ENCODE peak calls at places on chromosome 14, in nine cellular contexts. One of them, this sample, is unnamed.
A peak's percentile ranks its signal among the peaks of the same experiment; 100 is the strongest.

GRCh38 chr14:99879401-99880295 is 86.4 kb downstream of the EML1 start:
- DNase-seq in OCI-LY7: no peak
- DNase-seq in cardiac muscle cell: no peak
- DNase-seq in mucosa of descending colon: no peak
- DNase-seq in foreskin fibroblast: peak; percentile 70
- DNase-seq in pancreas: no peak
- DNase-seq in vagina: no peak
- DNase-seq in AG09309: peak; percentile 85
- DNase-seq in cardiac fibroblast: peak; percentile 70
- DNase-seq in this sample: no peak

GRCh38 chr14:63800651-63801385 is 52.0 kb upstream of the SYNE2 start:
- DNase-seq in OCI-LY7: no peak
- DNase-seq in AG09309: no peak
- DNase-seq in cardiac muscle cell: no peak
- DNase-seq in cardiac fibroblast: no peak
- DNase-seq in foreskin fibroblast: no peak
- DNase-seq in pancreas: no peak
- DNase-seq in vagina: no peak
- DNase-seq in mucosa of descending colon: no peak
- DNase-seq in this sample: no peak

GRCh38 chr14:49250109-49250508 is 336.1 kb downstream of the RPS29 start:
- DNase-seq in mucosa of descending colon: no peak
- DNase-seq in vagina: no peak
- DNase-seq in cardiac muscle cell: no peak
- DNase-seq in pancreas: no peak
- DNase-seq in AG09309: no peak
- DNase-seq in OCI-LY7: no peak
- DNase-seq in foreskin fibroblast: no peak
- DNase-seq in cardiac fibroblast: peak; percentile 6
- DNase-seq in this sample: no peak

GRCh38 chr14:61121293-61121897 is 140.3 kb downstream of the SLC38A6 start:
- DNase-seq in foreskin fibroblast: peak; percentile 39
- DNase-seq in cardiac muscle cell: no peak
- DNase-seq in mucosa of descending colon: no peak
- DNase-seq in cardiac fibroblast: peak; percentile 60
- DNase-seq in AG09309: no peak
- DNase-seq in OCI-LY7: no peak
- DNase-seq in vagina: no peak
- DNase-seq in pancreas: no peak
- DNase-seq in this sample: no peak

GRCh38 chr14:49194067-49194466 is 392.1 kb downstream of the RPS29 start:
- DNase-seq in vagina: no peak
- DNase-seq in foreskin fibroblast: no peak
- DNase-seq in pancreas: no peak
- DNase-seq in OCI-LY7: no peak
- DNase-seq in cardiac fibroblast: no peak
- DNase-seq in AG09309: no peak
- DNase-seq in mucosa of descending colon: no peak
- DNase-seq in cardiac muscle cell: no peak
- DNase-seq in this sample: no peak

GRCh38 chr14:54652188-54652889 is 85.4 kb downstream of the SAMD4A start:
- DNase-seq in AG09309: peak; percentile 99
- DNase-seq in pancreas: peak; percentile 47
- DNase-seq in cardiac fibroblast: peak; percentile 99
- DNase-seq in mucosa of descending colon: peak; percentile 48
- DNase-seq in vagina: peak; percentile 95
- DNase-seq in OCI-LY7: no peak
- DNase-seq in cardiac muscle cell: peak; percentile 77
- DNase-seq in foreskin fibroblast: peak; percentile 98
- DNase-seq in this sample: no peak

GRCh38 chr14:98742001-98742400 is 530.0 kb downstream of the BCL11B start:
- DNase-seq in foreskin fibroblast: no peak
- DNase-seq in AG09309: no peak
- DNase-seq in mucosa of descending colon: no peak
- DNase-seq in pancreas: no peak
- DNase-seq in cardiac fibroblast: no peak
- DNase-seq in vagina: peak; percentile 37
- DNase-seq in cardiac muscle cell: no peak
- DNase-seq in OCI-LY7: no peak
- DNase-seq in this sample: no peak

GRCh38 chr14:93369393-93370266 is 22.6 kb downstream of the COX8C start:
- DNase-seq in cardiac fibroblast: no peak
- DNase-seq in mucosa of descending colon: peak; percentile 22
- DNase-seq in cardiac muscle cell: no peak
- DNase-seq in pancreas: no peak
- DNase-seq in AG09309: no peak
- DNase-seq in vagina: no peak
- DNase-seq in foreskin fibroblast: no peak
- DNase-seq in OCI-LY7: peak; percentile 34
- DNase-seq in this sample: no peak

GRCh38 chr14:74571901-74572828 is 39.9 kb downstream of the LTBP2 start:
- DNase-seq in AG09309: peak; percentile 100
- DNase-seq in OCI-LY7: no peak
- DNase-seq in mucosa of descending colon: no peak
- DNase-seq in pancreas: no peak
- DNase-seq in vagina: no peak
- DNase-seq in cardiac fibroblast: peak; percentile 97
- DNase-seq in cardiac muscle cell: no peak
- DNase-seq in foreskin fibroblast: peak; percentile 97
- DNase-seq in this sample: peak; percentile 40

GRCh38 chr14:94633116-94633515 is 20.9 kb downstream of the SERPINA3 start:
- DNase-seq in OCI-LY7: no peak
- DNase-seq in foreskin fibroblast: no peak
- DNase-seq in pancreas: no peak
- DNase-seq in AG09309: no peak
- DNase-seq in vagina: no peak
- DNase-seq in mucosa of descending colon: no peak
- DNase-seq in cardiac fibroblast: no peak
- DNase-seq in cardiac muscle cell: no peak
- DNase-seq in this sample: no peak

GRCh38 chr14:35506927-35507326 is 27.0 kb upstream of the INSM2 start:
- DNase-seq in vagina: no peak
- DNase-seq in pancreas: no peak
- DNase-seq in AG09309: no peak
- DNase-seq in OCI-LY7: no peak
- DNase-seq in cardiac fibroblast: peak; percentile 3
- DNase-seq in foreskin fibroblast: peak; percentile 14
- DNase-seq in cardiac muscle cell: no peak
- DNase-seq in mucosa of descending colon: no peak
- DNase-seq in this sample: no peak

DNA sequence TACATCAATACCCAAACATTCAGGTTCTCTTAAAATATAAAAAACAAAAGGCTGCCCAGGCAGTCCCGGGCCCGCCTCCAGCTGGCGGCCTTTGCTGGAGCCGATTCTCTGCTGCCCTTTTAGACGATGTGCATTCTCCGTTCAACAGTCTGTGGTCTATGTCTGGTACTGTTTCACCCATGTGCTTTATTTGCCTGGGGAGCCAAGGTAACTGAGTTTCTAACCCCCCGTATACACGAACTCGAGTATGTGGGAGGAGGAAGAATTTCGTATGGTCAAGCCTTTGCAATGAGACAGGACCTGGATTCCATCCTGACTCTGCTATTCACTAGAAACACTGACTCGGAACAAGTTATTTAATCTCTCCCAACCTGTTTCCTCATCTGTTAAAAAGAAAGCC is 54.1 kb upstream of the GPR68 start:
- DNase-seq in pancreas: no peak
- DNase-seq in AG09309: no peak
- DNase-seq in foreskin fibroblast: no peak
- DNase-seq in OCI-LY7: no peak
- DNase-seq in cardiac muscle cell: no peak
- DNase-seq in vagina: no peak
- DNase-seq in cardiac fibroblast: no peak
- DNase-seq in mucosa of descending colon: no peak
- DNase-seq in this sample: no peak
- TF ChIP-seq CTCF in pancreas: no peak
- TF ChIP-seq CTCF in AG09309: no peak
- TF ChIP-seq CTCF in foreskin fibroblast: no peak
- TF ChIP-seq CTCF in OCI-LY7: no peak
- TF ChIP-seq CTCF in cardiac muscle cell: no peak
- TF ChIP-seq CTCF in vagina: no peak
- TF ChIP-seq CTCF in cardiac fibroblast: no peak
- TF ChIP-seq CTCF in mucosa of descending colon: no peak
- TF ChIP-seq CTCF in this sample: no peak

GRCh38 chr14:31420319-31421081 is at the start of gene HEATR5A:
- DNase-seq in OCI-LY7: peak; percentile 95
- DNase-seq in AG09309: peak; percentile 84
- DNase-seq in vagina: peak; percentile 93
- DNase-seq in pancreas: peak; percentile 97
- DNase-seq in cardiac muscle cell: peak; percentile 97
- DNase-seq in foreskin fibroblast: peak; percentile 97
- DNase-seq in mucosa of descending colon: peak; percentile 97
- DNase-seq in cardiac fibroblast: peak; percentile 98
- DNase-seq in this sample: peak; percentile 92
- TF ChIP-seq CTCF in OCI-LY7: peak; percentile 54
- TF ChIP-seq CTCF in AG09309: peak; percentile 16
- TF ChIP-seq CTCF in vagina: no peak
- TF ChIP-seq CTCF in pancreas: no peak
- TF ChIP-seq CTCF in cardiac muscle cell: peak; percentile 25
- TF ChIP-seq CTCF in foreskin fibroblast: no peak
- TF ChIP-seq CTCF in mucosa of descending colon: peak; percentile 26
- TF ChIP-seq CTCF in cardiac fibroblast: no peak
- TF ChIP-seq CTCF in this sample: no peak

GRCh38 chr14:26398616-26399015 is 199.2 kb downstream of the NOVA1 start:
- DNase-seq in foreskin fibroblast: no peak
- DNase-seq in OCI-LY7: no peak
- DNase-seq in AG09309: no peak
- DNase-seq in cardiac fibroblast: peak; percentile 37
- DNase-seq in mucosa of descending colon: no peak
- DNase-seq in vagina: no peak
- DNase-seq in cardiac muscle cell: no peak
- DNase-seq in pancreas: no peak
- DNase-seq in this sample: no peak

GRCh38 chr14:26392498-26392897 is 205.3 kb downstream of the NOVA1 start:
- DNase-seq in foreskin fibroblast: no peak
- DNase-seq in cardiac muscle cell: no peak
- DNase-seq in cardiac fibroblast: no peak
- DNase-seq in AG09309: no peak
- DNase-seq in mucosa of descending colon: no peak
- DNase-seq in vagina: no peak
- DNase-seq in pancreas: no peak
- DNase-seq in OCI-LY7: no peak
- DNase-seq in this sample: no peak

GRCh38 chr14:26395726-26396125 is 202.1 kb downstream of the NOVA1 start:
- DNase-seq in vagina: no peak
- DNase-seq in OCI-LY7: no peak
- DNase-seq in mucosa of descending colon: no peak
- DNase-seq in pancreas: no peak
- DNase-seq in cardiac fibroblast: no peak
- DNase-seq in AG09309: no peak
- DNase-seq in cardiac muscle cell: no peak
- DNase-seq in foreskin fibroblast: no peak
- DNase-seq in this sample: no peak

GRCh38 chr14:26389646-26390508 is 208.0 kb downstream of the NOVA1 start:
- DNase-seq in mucosa of descending colon: no peak
- DNase-seq in foreskin fibroblast: peak; percentile 2
- DNase-seq in cardiac fibroblast: peak; percentile 82
- DNase-seq in vagina: no peak
- DNase-seq in cardiac muscle cell: no peak
- DNase-seq in OCI-LY7: no peak
- DNase-seq in pancreas: no peak
- DNase-seq in AG09309: no peak
- DNase-seq in this sample: no peak

DNA sequence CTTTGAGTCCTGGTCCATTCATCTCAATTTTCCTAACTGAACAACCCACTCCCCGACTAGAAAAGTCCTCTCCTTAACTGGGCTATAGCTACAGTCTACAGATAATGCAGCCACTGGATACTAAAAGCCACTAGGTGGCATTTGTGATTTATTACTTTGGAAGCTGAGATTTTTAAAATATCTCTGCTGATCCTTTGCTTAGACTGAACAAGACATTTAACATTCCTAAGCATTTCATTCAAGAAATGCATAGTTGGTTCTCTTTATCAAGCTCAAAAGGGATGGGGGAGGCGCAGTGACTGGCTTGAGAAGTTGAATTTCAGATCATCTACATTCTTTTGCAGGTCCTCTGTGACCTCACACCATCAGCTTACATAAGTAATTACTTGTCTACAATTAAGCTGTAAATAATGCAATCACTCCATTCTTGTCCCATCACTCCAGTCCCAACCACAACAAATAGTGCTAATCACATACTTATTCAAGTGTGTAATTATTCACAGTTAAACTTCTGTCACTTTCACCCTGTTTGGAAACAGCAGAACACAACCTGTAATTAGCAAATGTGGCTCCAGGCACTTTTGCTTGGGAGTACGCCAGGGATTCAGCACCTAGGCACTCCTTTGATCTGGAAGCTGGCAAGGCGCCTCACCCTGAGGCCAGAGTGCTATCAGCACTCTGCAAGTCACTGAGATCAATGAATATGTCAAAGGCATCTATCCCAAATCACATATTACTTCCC is 203.5 kb downstream of the NOVA1 start:
- DNase-seq in OCI-LY7: no peak
- DNase-seq in pancreas: peak; percentile 22
- DNase-seq in cardiac fibroblast: peak; percentile 64
- DNase-seq in AG09309: no peak
- DNase-seq in vagina: no peak
- DNase-seq in foreskin fibroblast: peak; percentile 0
- DNase-seq in mucosa of descending colon: peak; percentile 41
- DNase-seq in cardiac muscle cell: peak; percentile 50
- DNase-seq in this sample: no peak
- TF ChIP-seq CTCF in OCI-LY7: no peak
- TF ChIP-seq CTCF in pancreas: no peak
- TF ChIP-seq CTCF in cardiac fibroblast: peak; percentile 42
- TF ChIP-seq CTCF in AG09309: no peak
- TF ChIP-seq CTCF in vagina: no peak
- TF ChIP-seq CTCF in foreskin fibroblast: no peak
- TF ChIP-seq CTCF in mucosa of descending colon: no peak
- TF ChIP-seq CTCF in cardiac muscle cell: peak; percentile 62
- TF ChIP-seq CTCF in this sample: no peak

GRCh38 chr14:53151523-53151866 is 1.6 kb downstream of the DDHD1 start:
- DNase-seq in mucosa of descending colon: peak; percentile 12
- DNase-seq in AG09309: no peak
- DNase-seq in OCI-LY7: no peak
- DNase-seq in pancreas: no peak
- DNase-seq in vagina: no peak
- DNase-seq in cardiac muscle cell: peak; percentile 24
- DNase-seq in foreskin fibroblast: peak; percentile 4
- DNase-seq in cardiac fibroblast: no peak
- DNase-seq in this sample: no peak

GRCh38 chr14:53153702-53154112 is 584 bp upstream of the DDHD1 start:
- DNase-seq in AG09309: no peak
- DNase-seq in OCI-LY7: no peak
- DNase-seq in cardiac muscle cell: no peak
- DNase-seq in foreskin fibroblast: no peak
- DNase-seq in mucosa of descending colon: no peak
- DNase-seq in vagina: no peak
- DNase-seq in pancreas: no peak
- DNase-seq in cardiac fibroblast: no peak
- DNase-seq in this sample: peak; percentile 59

GRCh38 chr14:53152909-53153701 is at the start of gene DDHD1:
- DNase-seq in cardiac fibroblast: peak; percentile 69
- DNase-seq in pancreas: peak; percentile 81
- DNase-seq in AG09309: no peak
- DNase-seq in vagina: no peak
- DNase-seq in OCI-LY7: peak; percentile 89
- DNase-seq in foreskin fibroblast: peak; percentile 65
- DNase-seq in mucosa of descending colon: peak; percentile 78
- DNase-seq in cardiac muscle cell: peak; percentile 88
- DNase-seq in this sample: peak; percentile 83

GRCh38 chr14:53152627-53152908 is 555 bp downstream of the DDHD1 start:
- DNase-seq in vagina: no peak
- DNase-seq in AG09309: no peak
- DNase-seq in pancreas: peak; percentile 54
- DNase-seq in OCI-LY7: no peak
- DNase-seq in cardiac fibroblast: no peak
- DNase-seq in foreskin fibroblast: peak; percentile 6
- DNase-seq in mucosa of descending colon: no peak
- DNase-seq in cardiac muscle cell: no peak
- DNase-seq in this sample: no peak

GRCh38 chr14:53151867-53152626 is 1.1 kb downstream of the DDHD1 start:
- DNase-seq in pancreas: peak; percentile 47
- DNase-seq in cardiac muscle cell: peak; percentile 42
- DNase-seq in foreskin fibroblast: peak; percentile 51
- DNase-seq in OCI-LY7: peak; percentile 68
- DNase-seq in mucosa of descending colon: peak; percentile 59
- DNase-seq in AG09309: no peak
- DNase-seq in cardiac fibroblast: peak; percentile 45
- DNase-seq in vagina: no peak
- DNase-seq in this sample: peak; percentile 82
- TF ChIP-seq CTCF in pancreas: no peak
- TF ChIP-seq CTCF in cardiac muscle cell: peak; percentile 7
- TF ChIP-seq CTCF in foreskin fibroblast: no peak
- TF ChIP-seq CTCF in OCI-LY7: peak; percentile 31
- TF ChIP-seq CTCF in mucosa of descending colon: no peak
- TF ChIP-seq CTCF in AG09309: peak; percentile 22
- TF ChIP-seq CTCF in cardiac fibroblast: peak; percentile 17
- TF ChIP-seq CTCF in vagina: no peak
- TF ChIP-seq CTCF in this sample: peak; percentile 34

This sample was measured in activated CD8-positive, alpha-beta T cell treated with anti-CD3 and anti-CD28 coated beads for 36 hours.